ENCODE peak calls at places on chromosomes 7 and 10, in eight cellular contexts. H, Z, F, A, B, K, P and V are unnamed samples.

GRCh38 chr7:116139007-116139406 is 71.3 kb upstream of the TES start:
- DNase-seq in H (peak; percentile 90), Z (no peak), F (no peak), A (peak; percentile 65), B (no peak), K (peak; percentile 64), P (no peak), V (peak; percentile 77)

GRCh38 chr10:87546221-87546620 is 41.5 kb downstream of the MINPP1 start:
- DNase-seq in H (no peak), Z (no peak), F (no peak), A (no peak), B (no peak), K (peak; percentile 6), P (peak; percentile 36), V (no peak)

GRCh38 chr7:92584953-92585352 is 5.2 kb downstream of the FAM133B start:
- DNase-seq in H (no peak), Z (no peak), F (no peak), A (no peak), B (no peak), K (peak; percentile 21), P (no peak), V (no peak)

GRCh38 chr7:95205821-95206220 is 118.5 kb downstream of the PON1 start:
- DNase-seq in H (peak; percentile 17), Z (no peak), F (no peak), A (no peak), B (no peak), K (peak; percentile 73), P (no peak), V (peak; percentile 12)

GRCh38 chr7:101625076-101625914 is 3.8 kb downstream of the MYL10 start:
- DNase-seq in H (no peak), Z (no peak), F (no peak), A (peak; percentile 56), B (no peak), K (no peak), P (peak; percentile 24), V (no peak)

GRCh38 chr7:4837814-4838625 is 23.8 kb downstream of the PAPOLB start:
- DNase-seq in H (no peak), Z (no peak), F (no peak), A (peak; percentile 82), B (no peak), K (no peak), P (no peak), V (no peak)

GRCh38 chr10:14909101-14909500 is 30.4 kb downstream of the SUV39H2 start:
- DNase-seq in H (no peak), Z (no peak), F (no peak), A (no peak), B (no peak), K (no peak), P (no peak), V (no peak)

GRCh38 chr10:35526775-35527174 is 78.4 kb upstream of the GJD4 start:
- DNase-seq in H (no peak), Z (no peak), F (no peak), A (no peak), B (no peak), K (no peak), P (no peak), V (no peak)

GRCh38 chr10:117268258-117268657 is 27.3 kb downstream of the SLC18A2 start:
- DNase-seq in H (no peak), Z (no peak), F (no peak), A (no peak), B (no peak), K (no peak), P (no peak), V (no peak)

GRCh38 chr10:87920538-87920937 is 57.1 kb downstream of the PTEN start:
- DNase-seq in H (no peak), Z (no peak), F (no peak), A (no peak), B (no peak), K (no peak), P (no peak), V (no peak)

GRCh38 chr10:95034401-95034800 is 34.9 kb downstream of the CYP2C8 start:
- DNase-seq in H (no peak), Z (no peak), F (no peak), A (no peak), B (no peak), K (no peak), P (no peak), V (no peak)

GRCh38 chr7:24982917-24983316 is 2.9 kb upstream of the OSBPL3 start:
- DNase-seq in H (no peak), Z (no peak), F (no peak), A (peak; percentile 21), B (no peak), K (peak; percentile 26), P (no peak), V (no peak)

GRCh38 chr10:18501198-18501597 is 150.2 kb downstream of the NSUN6 start:
- DNase-seq in H (peak; percentile 16), Z (no peak), F (no peak), A (no peak), B (no peak), K (peak; percentile 47), P (no peak), V (no peak)

GRCh38 chr7:90821961-90822620 is 226.0 kb downstream of the CDK14 start:
- DNase-seq in H (no peak), Z (no peak), F (no peak), A (no peak), B (no peak), K (no peak), P (no peak), V (no peak)

GRCh38 chr7:149125189-149125863 is 798 bp downstream of the ZNF425 start:
- DNase-seq in H (peak; percentile 21), Z (no peak), F (no peak), A (no peak), B (no peak), K (no peak), P (no peak), V (peak; percentile 26)

GRCh38 chr7:7620644-7621210 is 19.8 kb upstream of the UMAD1 start:
- DNase-seq in H (no peak), Z (no peak), F (no peak), A (no peak), B (no peak), K (no peak), P (no peak), V (no peak)

GRCh38 chr7:7618410-7618809 is 22.1 kb upstream of the UMAD1 start:
- DNase-seq in H (no peak), Z (no peak), F (no peak), A (no peak), B (no peak), K (no peak), P (no peak), V (no peak)

GRCh38 chr7:7614066-7614738 is 26.4 kb upstream of the UMAD1 start:
- DNase-seq in H (no peak), Z (no peak), F (no peak), A (no peak), B (no peak), K (no peak), P (no peak), V (no peak)

GRCh38 chr7:7620224-7620623 is 20.3 kb upstream of the UMAD1 start:
- DNase-seq in H (no peak), Z (no peak), F (no peak), A (no peak), B (no peak), K (no peak), P (no peak), V (no peak)

DNA sequence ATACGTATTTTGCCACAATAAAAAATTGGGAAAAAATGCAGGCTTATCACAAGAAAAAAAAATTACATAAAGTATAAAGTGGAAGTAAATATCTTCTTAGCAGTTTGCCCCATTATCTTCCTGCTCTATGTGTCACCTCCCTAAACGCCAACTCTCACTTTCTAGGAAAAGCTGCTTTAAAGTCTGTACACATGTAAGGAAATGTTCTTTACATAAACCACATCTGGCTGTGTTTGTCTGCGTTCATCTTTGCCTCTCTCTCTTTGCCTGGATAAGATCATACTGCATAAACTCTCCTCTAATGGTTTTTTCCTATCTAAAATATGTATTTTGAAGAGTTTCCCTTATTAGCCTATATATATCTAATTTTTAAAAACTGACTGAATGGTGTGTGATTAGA is 23.0 kb upstream of the UMAD1 start:
- DNase-seq in H (no peak), Z (no peak), F (no peak), A (no peak), B (no peak), K (no peak), P (no peak), V (no peak)
- H3K4me1 ChIP-seq in H (no peaks in the 10 kb centered on the region), Z (no peaks in the 10 kb centered on the region), F (peaks cover 3% of the 10 kb centered on the region), A (no peaks in the 10 kb centered on the region), B (no peaks in the 10 kb centered on the region), K (no peaks in the 10 kb centered on the region), P (no peaks in the 10 kb centered on the region), V (no peaks in the 10 kb centered on the region)

GRCh38 chr10:92627845-92628480 is 35.0 kb downstream of the KIF11 start:
- DNase-seq in H (no peak), Z (no peak), F (no peak), A (no peak), B (no peak), K (no peak), P (no peak), V (no peak)
- TF ChIP-seq CTCF in H (no peak), Z (no peak), F (no peak), A (peak; percentile 9), B (no peak), K (no peak), P (no peak), V (no peak)

GRCh38 chr7:131602994-131603372 is 46.6 kb upstream of the PODXL start:
- DNase-seq in H (peak; percentile 13), Z (no peak), F (no peak), A (no peak), B (no peak), K (no peak), P (no peak), V (peak; percentile 30)
- H3K4me1 ChIP-seq in H (peaks cover 29% of the 10 kb centered on the region), Z (no peaks in the 10 kb centered on the region), F (peaks cover 27% of the 10 kb centered on the region), A (peaks cover 83% of the 10 kb centered on the region), B (no peaks in the 10 kb centered on the region), K (peaks cover 26% of the 10 kb centered on the region), P (peaks cover 6% of the 10 kb centered on the region), V (peaks cover 6% of the 10 kb centered on the region)

GRCh38 chr10:60309371-60309770 is 80.3 kb downstream of the ANK3 start:
- DNase-seq in H (no peak), Z (no peak), F (no peak), A (no peak), B (no peak), K (no peak), P (no peak), V (no peak)

GRCh38 chr10:60312818-60313588 is 76.7 kb downstream of the ANK3 start:
- DNase-seq in H (peak; percentile 60), Z (no peak), F (no peak), A (no peak), B (no peak), K (peak; percentile 96), P (no peak), V (peak; percentile 73)

GRCh38 chr10:60309891-60310290 is 79.8 kb downstream of the ANK3 start:
- DNase-seq in H (no peak), Z (no peak), F (no peak), A (no peak), B (no peak), K (no peak), P (no peak), V (no peak)

GRCh38 chr10:60311821-60312220 is 77.9 kb downstream of the ANK3 start:
- DNase-seq in H (no peak), Z (no peak), F (no peak), A (no peak), B (no peak), K (no peak), P (no peak), V (no peak)

DNA sequence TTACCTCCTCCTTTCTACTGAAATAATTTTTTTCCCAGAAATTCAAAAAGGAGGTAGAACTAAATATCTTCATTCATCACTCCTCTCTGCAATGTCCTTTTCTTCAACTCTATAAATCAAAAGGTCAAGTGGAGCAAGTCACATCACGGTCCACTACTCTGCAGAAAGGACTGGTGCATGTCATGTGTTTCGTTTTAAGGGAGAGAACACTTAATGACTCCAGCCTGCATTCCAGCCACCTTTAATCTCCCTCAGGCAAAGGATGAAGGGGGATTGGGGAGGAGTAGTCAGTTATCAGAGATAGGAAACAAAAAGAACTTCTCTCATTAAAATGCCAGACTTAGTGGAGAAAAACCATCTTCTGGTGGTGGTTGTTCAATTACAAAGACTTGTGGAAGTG is 78.9 kb downstream of the ANK3 start:
- DNase-seq in H (no peak), Z (no peak), F (no peak), A (peak; percentile 12), B (no peak), K (no peak), P (no peak), V (no peak)
- TF ChIP-seq CTCF in H (no peak), Z (no peak), F (no peak), A (no peak), B (no peak), K (no peak), P (no peak), V (no peak)